ENCODE peak calls at places on chromosomes 13 and 19, in nine cellular contexts. K is transverse colon; V is naive thymus-derived CD4-positive, alpha-beta T cell; L is tibial nerve; A is uterus; C is neuronal stem cell; Z is Peyer's patch; H is CD4-positive, alpha-beta T cell; N is pancreas. Q is an unnamed sample.

GRCh38 chr13:73623281-73623680 is 510.9 kb downstream of the KLF12 start:
- DNase-seq in V (no peak), H (no peak), A (no peak), C (no peak), Z (no peak), L (no peak), N (no peak), K (no peak), Q (no peak)

GRCh38 chr13:99371956-99372355 is 64.8 kb upstream of the GPR183 start:
- DNase-seq in N (no peak), K (no peak), L (no peak), H (no peak), C (no peak), Z (peak; percentile 57), A (no peak), V (no peak), Q (no peak)

GRCh38 chr13:28964052-28964451 is 143.9 kb downstream of the MTUS2 start:
- DNase-seq in V (no peak), K (no peak), N (no peak), A (no peak), C (no peak), Z (no peak), H (no peak), L (no peak), Q (no peak)

GRCh38 chr13:111007209-111007608 is 92.3 kb upstream of the ANKRD10 start:
- DNase-seq in A (no peak), Z (no peak), H (no peak), N (no peak), K (no peak), V (no peak), L (no peak), C (no peak), Q (no peak)

GRCh38 chr19:55131421-55131820 is 14.0 kb upstream of the PPP1R12C start:
- DNase-seq in A (no peak), C (no peak), K (no peak), L (no peak), Z (no peak), H (no peak), N (no peak), V (no peak), Q (no peak)

GRCh38 chr19:49020931-49021895 is 2.9 kb downstream of the CGB3 start:
- DNase-seq in K (no peak), L (no peak), Z (no peak), A (no peak), C (no peak), H (no peak), N (no peak), V (no peak), Q (no peak)

GRCh38 chr13:101473458-101473857 is 21.0 kb downstream of the ITGBL1 start:
- DNase-seq in H (no peak), C (no peak), N (no peak), L (no peak), Z (no peak), K (no peak), V (no peak), A (no peak), Q (no peak)

GRCh38 chr13:49042476-49042875 is 66.8 kb downstream of the FNDC3A start:
- DNase-seq in C (no peak), Z (no peak), V (no peak), L (no peak), N (no peak), A (no peak), K (no peak), H (no peak), Q (no peak)

GRCh38 chr19:34184880-34185491 is 12.7 kb downstream of the LSM14A start:
- DNase-seq in L (no peak), V (no peak), K (no peak), A (no peak), Z (no peak), H (no peak), C (no peak), N (no peak), Q (no peak)

GRCh38 chr19:42066075-42066754 is 3.8 kb downstream of the GRIK5 start:
- DNase-seq in V (no peak), A (no peak), Z (no peak), H (no peak), C (no peak), N (no peak), L (no peak), K (no peak), Q (no peak)

GRCh38 chr19:42067315-42067888 is 2.6 kb downstream of the GRIK5 start:
- DNase-seq in N (no peak), K (no peak), Z (no peak), A (no peak), V (no peak), L (no peak), H (no peak), C (no peak), Q (no peak)

GRCh38 chr19:42069619-42070293 is at the start of gene GRIK5:
- DNase-seq in C (no peak), H (no peak), K (no peak), A (no peak), N (no peak), Z (no peak), L (no peak), V (no peak), Q (no peak)

GRCh38 chr19:42068756-42069571 is 1.0 kb downstream of the GRIK5 start:
- DNase-seq in C (no peak), V (no peak), H (no peak), A (no peak), L (no peak), N (no peak), Z (no peak), K (no peak), Q (no peak)

DNA sequence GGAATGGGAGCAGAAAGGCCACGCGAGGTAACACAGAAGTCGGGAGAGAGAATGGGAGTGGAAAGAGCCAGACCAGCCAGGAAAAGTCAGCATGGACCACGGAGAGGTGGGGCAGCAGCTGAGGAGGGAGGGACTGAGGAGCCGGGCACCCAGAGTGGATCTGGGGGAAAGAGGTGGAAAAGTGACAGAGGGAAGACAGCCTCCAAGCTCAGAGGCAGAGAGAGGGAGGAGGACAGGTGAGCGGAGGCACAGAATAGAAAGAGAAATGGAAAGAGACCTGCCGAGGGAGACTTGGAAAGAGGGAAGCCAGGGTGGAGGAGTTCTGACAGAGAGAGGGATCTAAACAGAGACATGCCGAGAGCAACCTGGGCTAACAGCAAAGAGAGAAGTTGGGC is 1.6 kb downstream of the GRIK5 start:
- DNase-seq in L (no peak), C (no peak), K (no peak), A (no peak), V (no peak), H (no peak), Z (no peak), N (no peak), Q (no peak)
- H3K27me3 ChIP-seq in L (no peaks in the 10 kb centered on the region), C (peaks cover 14% of the 10 kb centered on the region), K (peaks cover 38% of the 10 kb centered on the region), A (no peaks in the 10 kb centered on the region), V (peaks cover 2% of the 10 kb centered on the region), H (peaks cover 23% of the 10 kb centered on the region), Z (no peaks in the 10 kb centered on the region), N (no peaks in the 10 kb centered on the region), Q (peaks cover 40% of the 10 kb centered on the region)

DNA sequence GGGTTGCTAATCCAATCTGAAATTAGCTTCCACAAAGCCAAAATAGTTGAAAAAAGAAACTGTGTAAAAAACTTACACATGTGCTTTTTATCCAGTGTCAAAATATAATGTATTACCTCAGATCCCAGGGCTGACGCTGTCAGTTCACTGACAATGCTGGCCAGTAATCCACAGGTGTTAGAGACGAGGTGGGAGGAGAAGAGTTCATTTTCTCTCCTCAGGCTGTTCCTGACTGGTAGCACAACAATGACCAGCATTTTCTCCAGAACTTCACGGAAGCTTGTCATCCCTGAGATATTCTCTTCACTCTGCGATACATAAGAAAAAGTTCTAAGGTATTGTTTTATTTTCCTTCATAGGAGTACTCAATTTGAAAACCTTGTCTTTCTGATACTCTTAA is 146.9 kb downstream of the MYCBP2 start:
- DNase-seq in N (no peak), V (no peak), L (no peak), H (no peak), A (no peak), C (no peak), K (no peak), Z (no peak), Q (no peak)
- H3K27me3 ChIP-seq in N (no peaks in the 10 kb centered on the region), V (no peaks in the 10 kb centered on the region), L (no peaks in the 10 kb centered on the region), H (no peaks in the 10 kb centered on the region), A (no peaks in the 10 kb centered on the region), C (no peaks in the 10 kb centered on the region), K (no peaks in the 10 kb centered on the region), Z (no peaks in the 10 kb centered on the region), Q (no peaks in the 10 kb centered on the region)

GRCh38 chr19:918152-918437 is 962 bp downstream of the KISS1R start:
- DNase-seq in N (no peak), A (no peak), C (no peak), L (no peak), K (no peak), Z (no peak), V (no peak), H (no peak), Q (no peak)

GRCh38 chr19:920051-920857 is 3.1 kb downstream of the KISS1R start:
- DNase-seq in H (peak; percentile 54), Z (peak; percentile 75), K (no peak), N (no peak), A (no peak), C (no peak), V (peak; percentile 61), L (no peak), Q (peak; percentile 70)

GRCh38 chr19:919157-920050 is 2.3 kb downstream of the KISS1R start:
- DNase-seq in K (no peak), A (no peak), C (no peak), V (peak; percentile 41), H (no peak), N (no peak), L (no peak), Z (peak; percentile 61), Q (peak; percentile 66)

GRCh38 chr19:917323-918151 is at the start of gene KISS1R:
- DNase-seq in H (no peak), N (peak; percentile 78), A (no peak), K (no peak), Z (peak; percentile 71), V (peak; percentile 36), L (no peak), C (peak; percentile 77), Q (peak; percentile 77)

DNA sequence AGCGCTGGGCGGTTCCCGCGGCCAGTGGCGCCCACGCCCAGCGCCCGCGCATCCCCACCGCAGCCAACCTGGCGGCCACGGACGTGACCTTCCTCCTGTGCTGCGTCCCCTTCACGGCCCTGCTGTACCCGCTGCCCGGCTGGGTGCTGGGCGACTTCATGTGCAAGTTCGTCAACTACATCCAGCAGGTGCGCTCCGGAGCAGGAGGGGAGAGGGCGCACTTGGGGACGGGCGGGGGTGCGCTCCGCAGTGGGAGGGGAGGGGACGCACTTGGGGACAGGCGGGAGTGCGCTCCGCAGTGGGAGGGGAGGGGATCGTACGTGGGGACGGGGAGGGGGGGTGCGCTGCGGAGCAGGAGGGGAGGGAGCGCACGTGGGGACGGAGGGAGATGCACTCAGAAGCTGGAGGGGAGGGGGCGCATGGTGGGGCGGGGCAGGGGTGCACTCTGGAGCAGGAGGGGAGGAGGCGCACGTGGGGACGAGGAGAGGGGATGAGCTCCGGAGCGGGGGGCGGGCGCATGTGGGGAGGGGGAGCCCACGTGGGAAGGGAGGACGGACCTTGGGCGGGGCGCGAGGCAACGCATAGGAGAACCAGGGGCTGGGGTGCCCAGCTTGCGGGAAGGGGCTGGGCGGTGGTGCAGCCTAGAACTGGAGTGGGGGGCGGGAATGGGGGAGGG is 1.5 kb downstream of the KISS1R start:
- DNase-seq in K (no peak), V (no peak), A (no peak), C (no peak), L (no peak), H (no peak), N (no peak), Z (peak; percentile 52), Q (peak; percentile 65)
- H3K27me3 ChIP-seq in K (peaks cover 55% of the 10 kb centered on the region), V (no peaks in the 10 kb centered on the region), A (peaks cover 16% of the 10 kb centered on the region), C (no peaks in the 10 kb centered on the region), L (peaks cover 3% of the 10 kb centered on the region), H (peaks cover 22% of the 10 kb centered on the region), N (peaks cover 10% of the 10 kb centered on the region), Z (no peaks in the 10 kb centered on the region), Q (peaks cover 56% of the 10 kb centered on the region)

GRCh38 chr19:6529351-6529750 is 1.5 kb upstream of the TNFSF9 start:
- DNase-seq in A (no peak), C (no peak), H (no peak), L (no peak), K (no peak), Z (no peak), N (no peak), V (no peak), Q (no peak)
- H3K27me3 ChIP-seq in A (peaks cover 4% of the 10 kb centered on the region), C (peaks cover 26% of the 10 kb centered on the region), H (peaks cover 23% of the 10 kb centered on the region), L (no peaks in the 10 kb centered on the region), K (peaks cover 18% of the 10 kb centered on the region), Z (no peaks in the 10 kb centered on the region), N (no peaks in the 10 kb centered on the region), V (no peaks in the 10 kb centered on the region), Q (no peaks in the 10 kb centered on the region)

Q was measured in upper lobe of right lung.